ENCODE peak calls at places on chromosomes 4 and X, in seven cellular contexts. R, K, T, O, B, Q and A are unnamed samples. For H3K9me3, the result is how much of the 10 kb centered on the place peaks cover.

GRCh38 chr4:52657317-52657629 is 1.8 kb downstream of the USP46 start:
- DNase-seq in R (peak), K (peak), T (no peak), O (peak), B (no peak), Q (no peak), A (no peak)

GRCh38 chr4:145487626-145488025 is 6.0 kb downstream of the SMAD1 start:
- DNase-seq in R (no peak), K (no peak), T (no peak), O (no peak), B (no peak), Q (no peak), A (no peak)

GRCh38 chrX:70479197-70479969 is 34.7 kb downstream of the DLG3 start:
- DNase-seq in R (no peak), K (peak), T (no peak), O (no peak), B (no peak), Q (no peak), A (no peak)

GRCh38 chr4:69689530-69690111 is 36.6 kb upstream of the UGT2A1 start:
- DNase-seq in R (no peak), K (peak), T (no peak), O (no peak), B (peak), Q (no peak), A (no peak)

GRCh38 chrX:1661048-1661921 is 46.4 kb downstream of the ASMT start:
- DNase-seq in R (no peak), K (no peak), T (peak), O (peak), B (peak), Q (peak), A (peak)

GRCh38 chr4:158169516-158169915 is 3.3 kb downstream of the GASK1B start:
- DNase-seq in R (no peak), K (no peak), T (peak), O (no peak), B (no peak), Q (no peak), A (no peak)

GRCh38 chrX:18457000-18457399 is 31.6 kb downstream of the CDKL5 start:
- DNase-seq in R (no peak), K (no peak), T (no peak), O (no peak), B (no peak), Q (no peak), A (no peak)

GRCh38 chrX:41718481-41719245 is 5.3 kb upstream of the GPR82 start:
- DNase-seq in R (no peak), K (peak), T (no peak), O (no peak), B (peak), Q (no peak), A (no peak)

GRCh38 chrX:15142084-15142715 is 127.7 kb downstream of the ASB9 start:
- DNase-seq in R (no peak), K (peak), T (no peak), O (no peak), B (no peak), Q (no peak), A (no peak)

GRCh38 chrX:15789979-15790765 is at the start of gene ZRSR2:
- DNase-seq in R (peak), K (peak), T (peak), O (peak), B (peak), Q (peak), A (peak)

GRCh38 chr4:3673716-3674478 is 92.3 kb upstream of the ADRA2C start:
- DNase-seq in R (no peak), K (no peak), T (no peak), O (no peak), B (no peak), Q (no peak), A (no peak)

GRCh38 chrX:2360731-2361130 is 140.0 kb downstream of the DHRSX start:
- DNase-seq in R (no peak), K (no peak), T (no peak), O (no peak), B (no peak), Q (no peak), A (no peak)

GRCh38 chr4:133146574-133147198 is 2.4 kb upstream of the PCDH10 start:
- DNase-seq in R (peak), K (peak), T (peak), O (peak), B (peak), Q (no peak), A (no peak)

GRCh38 chrX:9341305-9342201 is 123.3 kb upstream of the TBL1X start:
- DNase-seq in R (no peak), K (peak), T (peak), O (peak), B (peak), Q (peak), A (no peak)

GRCh38 chr4:132065940-132066495 is 1083.1 kb upstream of the PCDH10 start:
- DNase-seq in R (no peak), K (no peak), T (no peak), O (no peak), B (no peak), Q (no peak), A (no peak)

GRCh38 chr4:24642941-24643628 is 58.7 kb upstream of the DHX15 start:
- DNase-seq in R (no peak), K (peak), T (no peak), O (no peak), B (no peak), Q (no peak), A (no peak)

GRCh38 chr4:110467400-110467799 is 8.6 kb upstream of the ENPEP start:
- DNase-seq in R (no peak), K (no peak), T (no peak), O (no peak), B (no peak), Q (no peak), A (no peak)

GRCh38 chr4:2798399-2799301 is 5.8 kb downstream of the SH3BP2 start:
- DNase-seq in R (peak), K (no peak), T (peak), O (peak), B (peak), Q (peak), A (peak)

GRCh38 chrX:9110808-9111207 is 76.9 kb upstream of the FAM9B start:
- DNase-seq in R (no peak), K (no peak), T (no peak), O (no peak), B (no peak), Q (no peak), A (no peak)

DNA sequence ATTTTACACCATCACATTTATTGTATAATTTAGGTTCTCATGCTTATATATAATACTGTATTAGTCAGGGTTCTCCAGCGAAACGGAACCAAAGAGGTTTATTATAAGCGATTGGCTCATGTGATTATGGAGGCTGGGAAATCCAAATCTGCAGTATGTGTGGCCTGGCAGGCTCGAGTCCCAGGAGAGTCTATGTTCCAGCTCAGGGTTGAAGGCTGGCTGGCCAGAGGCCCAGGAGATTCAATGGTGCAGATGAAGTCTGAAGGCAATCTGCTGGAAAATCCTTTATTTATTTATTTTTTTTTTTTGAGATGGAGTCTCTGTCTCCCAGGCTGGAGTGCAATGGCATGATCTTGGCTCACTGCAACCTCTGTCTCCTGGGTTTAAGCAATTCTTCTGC is 63.0 kb upstream of the WDFY3 start:
- DNase-seq in R (no peak), K (no peak), T (no peak), O (no peak), B (no peak), Q (no peak), A (no peak)
- H3K9me3 ChIP-seq in R (under half), K (under half), T (under half), O (under half), B (under half), Q (under half), A (under half)

GRCh38 chrX:148281920-148282319 is 218.5 kb upstream of the AFF2 start:
- DNase-seq in R (no peak), K (no peak), T (no peak), O (peak), B (no peak), Q (no peak), A (no peak)

GRCh38 chrX:148288451-148288850 is 212.0 kb upstream of the AFF2 start:
- DNase-seq in R (no peak), K (no peak), T (no peak), O (no peak), B (no peak), Q (no peak), A (no peak)

DNA sequence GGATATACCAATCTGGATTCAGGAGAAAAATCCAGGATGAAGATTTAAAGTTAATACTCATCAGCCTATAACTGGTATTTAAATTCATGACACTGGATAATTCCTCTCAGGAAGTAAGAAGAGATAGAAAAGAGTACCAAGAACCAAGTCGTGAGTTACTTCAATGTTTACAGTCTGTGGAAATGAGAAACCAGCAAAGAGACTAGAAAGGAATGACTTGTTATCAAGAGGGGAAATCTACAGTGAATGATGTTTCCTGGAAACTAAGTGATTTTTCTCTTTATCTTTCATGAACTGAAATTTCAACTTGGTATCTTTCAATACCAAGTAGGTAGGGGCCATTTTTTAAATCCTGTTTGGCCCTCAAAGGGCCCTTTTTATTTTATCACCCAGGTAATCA is 217.9 kb upstream of the AFF2 start:
- DNase-seq in R (no peak), K (no peak), T (no peak), O (no peak), B (no peak), Q (no peak), A (no peak)
- H3K9me3 ChIP-seq in R (under half), K (under half), T (under half), O (under half), B (under half), Q (under half), A (under half)

DNA sequence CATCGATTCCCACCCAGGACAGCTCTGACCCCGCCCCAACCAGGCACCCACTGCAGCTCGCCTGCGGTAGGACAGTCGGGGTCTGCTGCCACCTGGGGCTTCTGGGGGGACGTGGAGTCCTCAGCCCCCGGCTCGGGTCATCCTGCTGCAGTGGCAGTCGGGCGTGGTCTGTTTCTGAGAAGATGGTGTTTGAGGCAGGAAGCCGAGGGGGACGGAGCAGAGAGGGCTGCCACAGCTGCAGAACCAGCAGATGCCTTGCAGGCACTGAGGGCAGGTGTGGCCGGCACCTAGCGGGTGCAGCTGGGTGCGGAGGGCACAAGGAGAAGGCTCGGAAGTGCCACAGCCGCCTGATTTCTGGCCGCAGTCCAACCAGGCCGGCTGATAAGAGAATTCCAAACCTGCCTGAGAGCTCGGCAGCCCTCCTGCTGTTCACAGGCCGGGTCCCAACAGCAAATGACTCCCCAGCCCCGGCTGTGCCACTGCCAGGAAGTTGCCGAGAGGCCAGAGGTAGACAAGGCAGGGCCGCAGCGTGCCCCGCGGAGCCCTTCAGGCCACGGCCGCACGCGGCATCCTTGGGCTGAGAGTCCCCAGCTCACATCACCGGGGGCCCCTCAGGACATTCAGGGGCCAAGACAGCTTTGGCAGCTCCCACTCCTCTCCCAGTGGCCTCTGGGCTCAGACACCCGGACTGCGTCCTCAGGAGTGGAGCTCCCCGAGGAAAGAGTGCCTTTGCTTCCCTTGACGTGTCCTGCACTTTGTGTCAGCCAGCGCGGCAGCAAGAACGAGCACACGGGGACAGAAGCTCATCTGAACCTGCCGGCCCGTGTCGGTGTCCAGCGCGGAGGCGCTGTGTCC is 9.4 kb upstream of the CPLX1 start:
- DNase-seq in R (peak), K (no peak), T (no peak), O (peak), B (no peak), Q (no peak), A (no peak)
- H3K9me3 ChIP-seq in R (under half), K (under half), T (under half), O (under half), B (under half), Q (under half), A (under half)

GRCh38 chr4:142660728-142661127 is 185.4 kb downstream of the INPP4B start:
- DNase-seq in R (no peak), K (no peak), T (peak), O (no peak), B (no peak), Q (no peak), A (no peak)
- H3K9me3 ChIP-seq in R (under half), K (under half), T (under half), O (under half), B (under half), Q (under half), A (under half)

GRCh38 chr4:179225594-179225993 is 1783.4 kb upstream of the AGA start:
- DNase-seq in R (no peak), K (no peak), T (no peak), O (no peak), B (no peak), Q (no peak), A (no peak)
- H3K9me3 ChIP-seq in R (under half), K (under half), T (under half), O (under half), B (under half), Q (under half), A (under half)

GRCh38 chr4:64230709-64231310 is 178.4 kb downstream of the TECRL start:
- DNase-seq in R (no peak), K (no peak), T (no peak), O (no peak), B (peak), Q (no peak), A (no peak)
- H3K9me3 ChIP-seq in R (under half), K (under half), T (under half), O (under half), B (under half), Q (under half), A (under half)

GRCh38 chr4:114558446-114559020 is 40.1 kb upstream of the UGT8 start:
- DNase-seq in R (no peak), K (no peak), T (no peak), O (no peak), B (peak), Q (no peak), A (no peak)

GRCh38 chr4:114563536-114564315 is 34.9 kb upstream of the UGT8 start:
- DNase-seq in R (no peak), K (peak), T (no peak), O (no peak), B (no peak), Q (no peak), A (no peak)

GRCh38 chr4:114561590-114561989 is 37.0 kb upstream of the UGT8 start:
- DNase-seq in R (no peak), K (no peak), T (no peak), O (no peak), B (no peak), Q (no peak), A (no peak)

DNA sequence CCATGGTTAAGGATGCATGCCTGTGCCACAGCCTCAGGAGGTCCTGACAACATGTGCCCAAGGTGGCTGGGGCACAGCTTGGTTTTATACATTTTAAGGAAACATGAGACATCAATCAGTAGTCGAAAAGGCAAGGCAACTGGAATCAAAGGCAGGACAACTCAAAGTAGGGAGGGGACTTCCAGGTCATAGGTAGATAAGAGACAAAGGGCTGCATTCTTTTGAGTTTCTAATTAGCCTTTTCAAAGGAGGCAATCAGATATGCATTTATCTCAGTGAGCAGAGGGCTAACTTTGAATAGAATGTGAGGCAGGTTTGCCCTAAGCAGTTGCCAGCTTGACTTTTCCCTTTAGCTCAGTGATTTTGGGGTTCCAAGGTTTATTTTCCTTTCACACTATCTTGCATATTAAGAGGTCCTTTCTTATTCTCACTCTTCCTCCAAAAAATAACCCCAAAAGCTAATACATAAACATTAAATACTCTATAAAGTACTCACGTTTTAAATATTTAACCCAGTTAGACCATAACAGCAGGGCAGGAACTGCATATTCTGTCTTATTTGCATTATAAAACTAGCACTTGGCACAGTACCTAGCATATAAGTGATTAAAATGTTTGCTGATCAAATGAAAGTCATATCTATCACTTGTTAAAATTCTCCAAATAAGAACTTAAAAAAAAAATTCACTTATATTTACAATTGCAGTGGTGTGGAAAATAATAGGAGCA is 36.3 kb upstream of the UGT8 start:
- DNase-seq in R (no peak), K (no peak), T (no peak), O (no peak), B (peak), Q (no peak), A (no peak)
- H3K9me3 ChIP-seq in R (under half), K (under half), T (under half), O (under half), B (under half), Q (under half), A (under half)

DNA sequence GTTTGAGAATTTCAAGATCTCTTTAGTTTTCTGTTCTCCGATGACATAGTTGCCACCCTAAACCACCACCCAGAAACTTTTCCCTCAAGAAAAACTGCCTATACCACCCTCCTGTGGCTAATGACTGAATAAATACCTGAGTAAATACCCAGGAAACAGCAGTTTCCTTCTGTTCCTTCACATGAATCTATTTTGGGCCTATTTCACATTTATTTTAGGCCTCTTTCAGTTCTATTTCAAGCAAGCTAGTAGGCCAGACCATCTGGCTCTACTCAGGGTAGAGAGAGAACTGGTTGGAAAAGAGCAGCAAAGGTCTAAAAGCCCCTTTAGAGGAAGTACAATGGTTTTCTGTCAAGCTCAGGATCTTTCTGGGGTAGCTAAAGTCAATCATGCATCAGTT is 23.4 kb downstream of the ARHGEF9 start:
- DNase-seq in R (no peak), K (no peak), T (no peak), O (no peak), B (no peak), Q (no peak), A (no peak)
- H3K9me3 ChIP-seq in R (under half), K (under half), T (under half), O (under half), B (under half), Q (under half), A (under half)